ENCODE peak calls at places on chromosomes 13 and 19, in eight cellular contexts. E, G, W, R, U, T, S and Q are unnamed samples.
A peak's percentile ranks its signal among the peaks of the same experiment; 100 is the strongest.

GRCh38 chr19:21699197-21699596 is 68.2 kb downstream of the ZNF100 start:
- DNase-seq in E (no peak), W (no peak), G (no peak), S (no peak), U (no peak), T (no peak), R (no peak), Q (no peak)

GRCh38 chr13:51066091-51066831 is 44.8 kb downstream of the C13orf42 start:
- DNase-seq in R (no peak), E (no peak), U (no peak), W (peak; percentile 44), T (no peak), G (no peak), S (no peak), Q (no peak)

GRCh38 chr19:35216026-35216832 is 12.3 kb downstream of the FAM187B start:
- DNase-seq in W (no peak), G (peak; percentile 13), U (no peak), T (no peak), S (peak; percentile 59), E (no peak), R (no peak), Q (peak; percentile 19)

GRCh38 chr19:48480151-48480475 is 10.9 kb downstream of the CYTH2 start:
- DNase-seq in R (peak; percentile 65), W (peak; percentile 68), E (no peak), T (peak; percentile 70), G (no peak), U (peak; percentile 20), S (peak; percentile 89), Q (no peak)

GRCh38 chr19:1181606-1182005 is 7.5 kb upstream of the SBNO2 start:
- DNase-seq in S (no peak), T (no peak), G (no peak), W (no peak), R (no peak), E (peak; percentile 88), U (no peak), Q (no peak)

GRCh38 chr19:51760811-51761356 is at the start of gene FPR2:
- DNase-seq in S (no peak), R (no peak), T (no peak), G (no peak), W (no peak), U (no peak), E (no peak), Q (no peak)

GRCh38 chr13:31000889-31001288 is 68.4 kb downstream of the TEX26 start:
- DNase-seq in G (no peak), U (peak; percentile 62), S (no peak), W (no peak), E (no peak), T (no peak), R (no peak), Q (no peak)

GRCh38 chr19:43455321-43456113 is 9.9 kb downstream of the LYPD3 start:
- DNase-seq in R (no peak), U (no peak), E (no peak), G (no peak), T (no peak), S (no peak), W (no peak), Q (no peak)

GRCh38 chr19:49814010-49814409 is 918 bp upstream of the FUZ start:
- DNase-seq in T (no peak), S (no peak), R (no peak), G (no peak), E (no peak), W (no peak), U (no peak), Q (no peak)

GRCh38 chr19:49812452-49812996 is 568 bp downstream of the FUZ start:
- DNase-seq in G (no peak), T (no peak), E (no peak), U (no peak), W (no peak), S (no peak), R (no peak), Q (no peak)

GRCh38 chr19:49809987-49810389 is 3.1 kb downstream of the FUZ start:
- DNase-seq in G (no peak), R (no peak), W (no peak), T (no peak), E (no peak), S (no peak), U (no peak), Q (no peak)

GRCh38 chr19:49811328-49811727 is 1.8 kb downstream of the FUZ start:
- DNase-seq in T (no peak), R (no peak), U (no peak), E (no peak), W (no peak), G (no peak), S (no peak), Q (no peak)

DNA sequence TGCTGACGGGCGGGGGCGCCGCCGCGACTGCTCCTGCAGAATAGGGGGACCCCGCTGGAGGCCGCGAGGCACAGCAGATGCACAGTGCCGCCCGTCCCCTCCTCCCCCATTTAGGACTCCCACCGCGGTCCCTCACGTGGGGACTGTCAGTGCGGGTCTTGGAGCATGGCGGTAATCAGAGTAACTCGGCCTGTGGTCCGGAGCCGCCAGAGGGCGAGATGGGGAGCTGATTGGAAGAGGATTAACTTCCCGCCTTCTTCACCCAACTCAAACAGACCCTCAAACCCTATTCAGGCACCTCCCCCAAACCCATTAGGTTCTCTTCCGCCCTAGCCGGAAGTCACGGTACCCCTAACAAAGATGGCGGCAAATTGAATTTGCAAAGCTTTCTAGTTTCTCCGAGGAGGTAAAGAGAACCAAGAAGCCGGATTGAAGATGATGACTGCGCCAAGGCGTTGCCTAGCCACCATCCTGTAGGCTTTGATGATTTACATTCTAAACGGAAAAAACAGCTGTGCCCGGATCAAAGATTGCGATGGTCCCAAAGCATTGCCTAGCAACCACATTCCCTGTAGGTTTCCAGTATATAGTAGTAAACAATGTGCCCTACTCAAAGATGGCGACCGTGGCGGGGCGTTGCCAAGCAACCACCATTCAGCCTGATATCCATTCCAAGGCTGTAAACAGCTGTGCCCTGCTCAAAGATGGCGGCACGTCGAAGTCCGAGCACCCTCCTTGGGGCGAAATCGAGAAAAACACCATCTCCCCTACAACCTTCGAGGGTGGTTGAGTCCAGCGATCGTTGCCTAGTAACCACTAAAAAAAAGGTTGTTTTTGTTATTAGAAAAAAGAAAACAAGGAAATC is at the start of gene FUZ:
- DNase-seq in R (peak; percentile 95), G (peak; percentile 87), T (peak; percentile 98), E (peak; percentile 97), W (peak; percentile 99), S (peak; percentile 98), U (peak; percentile 99), Q (peak; percentile 99)
- TF ChIP-seq CTCF in R (no peak), G (peak; percentile 34), T (peak; percentile 49), E (peak; percentile 31), W (no peak), S (peak; percentile 43), U (peak; percentile 32), Q (peak; percentile 58)

DNA sequence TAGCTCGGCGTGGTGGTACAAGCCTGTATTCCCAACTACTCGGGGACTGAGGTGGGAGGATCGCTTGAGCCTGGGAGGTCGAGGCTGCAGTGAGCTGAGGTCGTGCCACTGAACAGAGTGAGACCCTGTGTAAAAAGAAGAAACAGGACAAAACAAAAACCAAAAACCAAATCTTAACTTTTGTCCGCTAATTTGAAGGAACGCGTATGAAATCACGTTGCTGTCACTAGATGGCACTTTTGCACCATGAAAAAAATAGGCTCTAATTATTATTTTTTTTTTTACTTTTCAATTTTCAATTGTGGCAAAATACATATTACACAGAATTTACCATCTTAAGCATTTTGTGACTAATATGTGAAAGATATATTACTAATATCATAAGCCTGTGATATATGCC is 17.6 kb upstream of the ZNF835 start:
- DNase-seq in E (no peak), U (no peak), T (no peak), S (no peak), W (no peak), R (no peak), G (no peak), Q (no peak)
- TF ChIP-seq CTCF in E (no peak), U (no peak), T (no peak), S (no peak), W (no peak), R (no peak), G (peak; percentile 19), Q (peak; percentile 37)

DNA sequence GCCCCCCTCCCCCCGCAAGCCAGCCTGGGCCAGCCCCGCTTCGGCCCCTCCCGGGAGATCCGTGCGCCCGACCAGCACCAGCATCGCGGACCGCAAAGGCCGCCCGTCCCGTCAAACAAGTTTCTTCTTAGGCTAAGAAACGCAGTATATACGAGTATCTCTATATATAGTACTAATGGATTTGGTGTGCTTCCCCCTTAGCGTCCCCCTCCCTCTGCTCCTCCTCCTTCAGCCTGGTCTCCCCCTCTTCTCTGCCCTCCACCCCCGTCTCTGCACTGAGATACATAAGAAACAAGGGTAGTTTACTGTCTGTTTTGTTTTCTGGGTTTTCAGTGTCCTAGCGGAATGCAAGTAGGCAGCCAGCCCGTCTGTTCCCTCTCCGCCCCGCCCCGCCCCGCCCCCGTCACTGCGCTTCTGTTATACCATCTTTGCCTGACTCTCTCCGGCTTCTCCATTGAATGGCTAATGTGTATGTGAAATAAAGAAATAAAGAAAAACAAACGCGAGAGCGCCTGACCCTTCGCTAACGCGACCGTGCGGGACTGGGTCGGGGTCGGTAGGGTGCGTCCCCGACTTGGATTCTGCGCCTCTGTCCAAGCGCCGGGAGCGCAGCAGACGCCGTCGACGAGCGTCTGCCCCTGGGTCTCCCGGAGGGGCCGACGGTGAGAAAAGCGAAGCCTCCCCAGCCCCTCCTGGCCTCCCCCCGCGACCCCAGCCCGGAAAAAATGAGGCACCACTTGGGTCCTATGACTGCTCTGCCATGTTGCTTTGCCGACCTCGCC is 4.2 kb downstream of the LYL1 start:
- DNase-seq in S (peak; percentile 90), G (no peak), U (no peak), E (no peak), R (no peak), W (no peak), T (no peak), Q (no peak)
- TF ChIP-seq CTCF in S (no peak), G (no peak), U (no peak), E (no peak), R (no peak), W (no peak), T (no peak), Q (no peak)

GRCh38 chr13:111519041-111519440 is 198.6 kb downstream of the TEX29 start:
- DNase-seq in T (no peak), S (peak; percentile 54), E (peak; percentile 43), R (no peak), U (no peak), W (no peak), G (no peak), Q (no peak)

GRCh38 chr13:111519490-111520170 is 199.2 kb downstream of the TEX29 start:
- DNase-seq in G (no peak), E (peak; percentile 34), U (no peak), W (no peak), R (no peak), T (no peak), S (peak; percentile 60), Q (no peak)

GRCh38 chr13:111517641-111518010 is 197.2 kb downstream of the TEX29 start:
- DNase-seq in S (no peak), G (no peak), W (no peak), T (no peak), R (no peak), U (no peak), E (peak; percentile 25), Q (no peak)

GRCh38 chr13:111516712-111517640 is 196.5 kb downstream of the TEX29 start:
- DNase-seq in T (no peak), E (peak; percentile 33), W (no peak), G (no peak), S (peak; percentile 59), R (peak; percentile 25), U (no peak), Q (no peak)

DNA sequence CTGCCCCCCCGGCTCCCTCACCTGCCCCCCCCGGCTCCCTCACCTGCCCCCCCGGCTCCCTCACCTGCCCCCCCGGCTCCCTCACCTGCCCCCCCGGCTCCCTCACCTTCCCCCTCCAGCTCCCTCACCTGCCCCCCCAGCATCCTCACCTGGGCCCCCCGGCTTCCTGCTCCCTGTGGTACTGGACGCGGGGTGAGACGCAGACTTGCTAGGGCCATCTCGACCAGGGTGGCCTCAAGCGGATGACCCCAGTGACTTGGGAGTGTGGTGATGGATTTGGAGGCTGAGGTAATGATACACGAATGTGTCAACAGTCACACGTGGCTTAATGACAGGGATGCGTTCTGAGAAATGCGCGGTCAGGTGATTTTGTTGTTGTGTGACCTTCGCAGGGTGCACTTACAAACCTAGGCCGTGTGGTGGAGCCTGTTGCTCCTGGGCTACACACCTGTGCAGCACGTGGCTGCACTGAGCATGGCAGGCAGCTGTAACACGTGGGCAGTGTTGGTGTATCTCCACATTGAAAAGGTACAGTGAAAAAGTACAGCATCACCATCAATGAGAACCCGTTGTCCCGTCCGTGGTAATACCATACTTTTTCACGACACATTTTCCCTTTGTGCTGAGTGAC is 197.8 kb downstream of the TEX29 start:
- DNase-seq in U (no peak), W (no peak), R (no peak), E (peak; percentile 36), T (no peak), S (peak; percentile 32), G (no peak), Q (no peak)
- TF ChIP-seq CTCF in U (no peak), W (no peak), R (no peak), E (no peak), T (no peak), S (no peak), G (no peak), Q (no peak)